ENCODE peak calls at places on chromosomes 4 and X, in nine cellular contexts. E is cardiac fibroblast, U is cardiac muscle cell, F is mucosa of descending colon, Z is stomach, S is A549, M is GM12865, Q is A673, B is lung. A is an unnamed sample.

GRCh38 chr4:90064196-90064595 is 63.0 kb upstream of the CCSER1 start:
- DNase-seq in Z (no peak), E (no peak), U (no peak), S (no peak), Q (no peak), F (no peak), B (no peak), M (no peak), A (no peak)

GRCh38 chrX:141960573-141960972 is 56.9 kb downstream of the MAGEC1 start:
- DNase-seq in S (no peak), E (no peak), B (no peak), Q (no peak), M (no peak), F (no peak), U (no peak), Z (no peak), A (no peak)

GRCh38 chrX:1249101-1249887 is 19.3 kb upstream of the CSF2RA start:
- DNase-seq in B (peak; percentile 62), U (peak; percentile 2), S (peak; percentile 60), Z (peak; percentile 39), Q (peak; percentile 15), F (peak; percentile 74), E (peak; percentile 5), M (peak; percentile 54), A (peak; percentile 19)

GRCh38 chrX:56000169-56000568 is 232.0 kb upstream of the KLF8 start:
- DNase-seq in Z (no peak), U (no peak), S (no peak), F (no peak), E (peak; percentile 31), Q (no peak), M (no peak), B (no peak), A (peak; percentile 36)

GRCh38 chrX:97322401-97322800 is 438.7 kb downstream of the RPA4 start:
- DNase-seq in U (no peak), B (no peak), F (no peak), E (peak; percentile 8), S (no peak), Z (no peak), Q (no peak), M (no peak), A (no peak)

GRCh38 chr4:153447175-153447887 is 18.8 kb upstream of the TMEM131L start:
- DNase-seq in S (no peak), Q (peak; percentile 60), F (no peak), E (peak; percentile 90), U (peak; percentile 86), B (no peak), M (no peak), Z (no peak), A (peak; percentile 65)

GRCh38 chr4:67632492-67632891 is 68.5 kb downstream of the UBA6 start:
- DNase-seq in Q (no peak), F (no peak), B (no peak), U (no peak), E (no peak), Z (no peak), M (no peak), S (no peak), A (no peak)

GRCh38 chr4:38069271-38069760 is 109.1 kb downstream of the PTTG2 start:
- DNase-seq in M (peak; percentile 67), B (peak; percentile 44), Z (peak; percentile 67), Q (no peak), F (no peak), E (peak; percentile 90), S (peak; percentile 71), U (peak; percentile 93), A (no peak)

GRCh38 chrX:53637479-53637878 is 49.0 kb downstream of the HUWE1 start:
- DNase-seq in S (no peak), M (no peak), F (no peak), B (no peak), Z (no peak), E (no peak), U (no peak), Q (no peak), A (no peak)

DNA sequence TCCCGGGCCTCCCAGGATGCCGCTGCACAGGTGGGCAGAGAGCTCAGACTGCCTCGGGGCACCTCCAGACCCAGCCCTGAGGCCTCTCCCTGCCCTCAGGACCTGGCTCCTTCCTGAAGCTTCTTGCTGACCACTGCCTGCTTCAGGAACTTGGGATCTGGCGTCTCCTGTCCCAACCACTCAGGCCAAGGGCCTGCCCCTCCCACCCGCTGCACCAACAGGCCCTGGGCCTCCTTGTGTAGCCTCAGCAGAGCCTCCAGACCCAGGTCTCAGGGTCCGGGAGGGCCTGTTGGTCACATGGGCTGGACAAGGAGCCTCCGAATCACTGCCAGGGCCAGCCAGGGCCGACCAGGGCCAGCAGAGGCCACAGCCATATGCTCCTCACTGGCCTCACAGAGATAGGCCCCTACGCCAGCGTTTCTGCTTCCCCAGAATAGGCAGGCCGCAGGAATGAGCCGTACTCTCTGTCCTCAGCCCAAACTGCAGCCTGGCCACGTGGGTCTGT is 2.8 kb downstream of the MXD4 start:
- DNase-seq in Z (peak; percentile 25), E (no peak), Q (no peak), M (no peak), B (no peak), U (no peak), S (no peak), F (peak; percentile 49), A (no peak)
- H3K4me3 ChIP-seq in Z (peak overlapping the region; percentile 100), E (no peak overlapping the region), Q (no peak overlapping the region), M (no peak overlapping the region), B (no peak overlapping the region), U (no peak overlapping the region), S (no peak overlapping the region), F (no peak overlapping the region), A (no peak overlapping the region)

GRCh38 chrX:153649178-153649914 is 2.3 kb downstream of the DUSP9 start:
- DNase-seq in U (peak; percentile 21), E (peak; percentile 38), F (peak; percentile 50), B (peak; percentile 41), Q (peak; percentile 25), S (peak; percentile 57), M (peak; percentile 39), Z (no peak), A (no peak)

GRCh38 chrX:153649915-153650782 is 3.1 kb downstream of the DUSP9 start:
- DNase-seq in Z (no peak), M (no peak), U (no peak), S (no peak), F (no peak), B (no peak), E (no peak), Q (no peak), A (no peak)

GRCh38 chrX:153653556-153653955 is 6.6 kb downstream of the DUSP9 start:
- DNase-seq in U (no peak), Z (no peak), M (no peak), E (no peak), B (no peak), F (no peak), Q (no peak), S (no peak), A (no peak)

GRCh38 chrX:153650959-153651358 is 4.0 kb downstream of the DUSP9 start:
- DNase-seq in M (no peak), Q (no peak), F (no peak), E (no peak), B (no peak), U (no peak), Z (no peak), S (no peak), A (no peak)

GRCh38 chrX:153651540-153652079 is 4.6 kb downstream of the DUSP9 start:
- DNase-seq in U (no peak), S (peak; percentile 35), F (no peak), E (no peak), M (peak; percentile 24), Q (no peak), Z (no peak), B (no peak), A (no peak)
- TF ChIP-seq CTCF in U (peak; percentile 18), S (no peak), F (no peak), E (peak; percentile 29), M (peak; percentile 33), Q (peak; percentile 36), Z (no peak), B (no peak), A (peak; percentile 32)

GRCh38 chr4:4677825-4678522 is 136.1 kb upstream of the STX18 start:
- DNase-seq in F (no peak), B (no peak), Q (peak; percentile 70), U (peak; percentile 84), E (peak; percentile 42), M (peak; percentile 38), Z (no peak), S (peak; percentile 14), A (peak; percentile 95)
- H3K4me3 ChIP-seq in F (no peak overlapping the region), B (no peak overlapping the region), Q (peak overlapping the region; percentile 17), U (no peak overlapping the region), E (no peak overlapping the region), M (no peak overlapping the region), Z (no peak overlapping the region), S (no peak overlapping the region), A (peak overlapping the region; percentile 14)

GRCh38 chr4:111136438-111136837 is 513.6 kb upstream of the PITX2 start:
- DNase-seq in B (no peak), E (peak; percentile 49), U (peak; percentile 1), F (no peak), M (peak; percentile 5), S (peak; percentile 7), Z (no peak), Q (peak; percentile 45), A (peak; percentile 65)
- TF ChIP-seq CTCF in B (no peak), E (peak; percentile 5), U (no peak), F (no peak), M (peak; percentile 4), S (no peak), Z (no peak), Q (peak; percentile 45), A (peak; percentile 58)

GRCh38 chrX:39819921-39820849 is 277.6 kb downstream of the BCOR start:
- DNase-seq in B (no peak), Q (peak; percentile 21), Z (peak; percentile 29), M (peak; percentile 3), S (no peak), U (peak; percentile 61), F (no peak), E (peak; percentile 9), A (no peak)

GRCh38 chrX:39818071-39818470 is 279.7 kb downstream of the BCOR start:
- DNase-seq in F (no peak), U (no peak), E (no peak), Q (no peak), M (no peak), B (no peak), S (no peak), Z (no peak), A (no peak)

GRCh38 chrX:39816871-39817731 is 280.7 kb downstream of the BCOR start:
- DNase-seq in S (no peak), F (no peak), M (no peak), Q (peak; percentile 57), E (peak; percentile 58), U (peak; percentile 50), Z (no peak), B (no peak), A (peak; percentile 50)

GRCh38 chrX:39821011-39821708 is 276.6 kb downstream of the BCOR start:
- DNase-seq in S (no peak), B (no peak), F (no peak), M (peak; percentile 9), U (peak; percentile 44), Q (peak; percentile 58), E (peak; percentile 17), Z (no peak), A (peak; percentile 20)

GRCh38 chrX:39818750-39819149 is 279.0 kb downstream of the BCOR start:
- DNase-seq in Z (no peak), E (no peak), M (no peak), B (no peak), Q (no peak), S (no peak), U (no peak), F (no peak), A (no peak)
- H3K4me3 ChIP-seq in Z (no peak overlapping the region), E (no peak overlapping the region), M (no peak overlapping the region), B (no peak overlapping the region), Q (no peak overlapping the region), S (no peak overlapping the region), U (no peak overlapping the region), F (no peak overlapping the region), A (no peak overlapping the region)

A was measured in AG10803.